ENCODE peak calls at places on chromosomes 6 and 20, in eight cellular contexts. B, Q, O, M, E, N, X and Z are unnamed samples.

GRCh38 chr20:24969203-24970029 is 20.3 kb downstream of the CST7 start:
- DNase-seq in B (no peak), Q (no peak), O (peak), M (no peak), E (no peak), N (no peak), X (no peak), Z (peak)

GRCh38 chr20:50996901-50997830 is 25.7 kb downstream of the KCNG1 start:
- DNase-seq in B (no peak), Q (no peak), O (no peak), M (no peak), E (no peak), N (no peak), X (no peak), Z (no peak)

GRCh38 chr6:133241901-133242760 is 974 bp downstream of the EYA4 start:
- DNase-seq in B (no peak), Q (peak), O (peak), M (peak), E (no peak), N (no peak), X (no peak), Z (no peak)

GRCh38 chr20:42895062-42895461 is 294.6 kb downstream of the PTPRT start:
- DNase-seq in B (no peak), Q (no peak), O (no peak), M (no peak), E (no peak), N (no peak), X (no peak), Z (no peak)

GRCh38 chr6:121932071-121933009 is 467.1 kb upstream of the HSF2 start:
- DNase-seq in B (no peak), Q (peak), O (no peak), M (peak), E (peak), N (no peak), X (no peak), Z (no peak)

GRCh38 chr20:23092409-23092756 is 6.3 kb upstream of the CD93 start:
- DNase-seq in B (no peak), Q (no peak), O (no peak), M (no peak), E (no peak), N (no peak), X (no peak), Z (no peak)

GRCh38 chr6:93418448-93419303 is 683 bp downstream of the EPHA7 start:
- DNase-seq in B (no peak), Q (peak), O (peak), M (peak), E (no peak), N (peak), X (no peak), Z (peak)

GRCh38 chr6:42834056-42834455 is 45.4 kb upstream of the RPL7L1 start:
- DNase-seq in B (no peak), Q (no peak), O (no peak), M (no peak), E (no peak), N (no peak), X (no peak), Z (no peak)

GRCh38 chr6:55617272-55617671 is 38.3 kb upstream of the HMGCLL1 start:
- DNase-seq in B (no peak), Q (no peak), O (no peak), M (peak), E (no peak), N (peak), X (no peak), Z (no peak)

GRCh38 chr6:100229512-100229911 is 235.2 kb downstream of the SIM1 start:
- DNase-seq in B (no peak), Q (no peak), O (no peak), M (no peak), E (no peak), N (no peak), X (no peak), Z (no peak)

GRCh38 chr6:95686272-95686671 is 108.9 kb downstream of the MANEA start:
- DNase-seq in B (no peak), Q (no peak), O (no peak), M (no peak), E (no peak), N (no peak), X (no peak), Z (no peak)
- H3K4me3 ChIP-seq in B (no peak), Q (no peak), O (no peak), M (no peak), E (no peak), N (no peak), X (no peak), Z (no peak)

GRCh38 chr20:63572788-63573738 is 976 bp downstream of the HELZ2 start:
- DNase-seq in B (no peak), Q (peak), O (peak), M (no peak), E (no peak), N (no peak), X (no peak), Z (no peak)
- H3K27ac ChIP-seq in B (peak), Q (peak), O (peak), M (peak), E (peak), N (peak), X (no peak), Z (peak)

DNA sequence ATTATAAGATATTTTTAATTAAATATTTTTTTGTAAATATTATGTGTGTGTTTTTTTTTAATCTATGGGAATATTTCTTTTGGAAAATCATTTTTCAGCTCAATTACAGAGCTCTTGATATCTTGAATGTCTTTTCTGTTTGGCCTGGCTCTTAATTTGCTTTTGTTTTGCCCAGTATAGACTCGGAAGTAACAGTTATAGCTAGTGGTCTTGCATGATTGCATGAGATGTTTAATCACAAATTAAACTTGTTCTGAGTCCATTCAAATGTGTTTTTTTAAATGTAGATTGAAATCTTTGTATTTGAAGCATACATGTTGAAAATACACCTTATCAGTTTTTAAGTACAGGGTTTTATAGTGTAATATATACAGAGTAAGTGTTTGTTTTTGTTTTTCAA is 2.6 kb downstream of the ID4 start:
- DNase-seq in B (no peak), Q (no peak), O (no peak), M (no peak), E (no peak), N (no peak), X (no peak), Z (no peak)
- H3K4me3 ChIP-seq in B (peak), Q (peak), O (no peak), M (peak), E (no peak), N (no peak), X (no peak), Z (peak)

DNA sequence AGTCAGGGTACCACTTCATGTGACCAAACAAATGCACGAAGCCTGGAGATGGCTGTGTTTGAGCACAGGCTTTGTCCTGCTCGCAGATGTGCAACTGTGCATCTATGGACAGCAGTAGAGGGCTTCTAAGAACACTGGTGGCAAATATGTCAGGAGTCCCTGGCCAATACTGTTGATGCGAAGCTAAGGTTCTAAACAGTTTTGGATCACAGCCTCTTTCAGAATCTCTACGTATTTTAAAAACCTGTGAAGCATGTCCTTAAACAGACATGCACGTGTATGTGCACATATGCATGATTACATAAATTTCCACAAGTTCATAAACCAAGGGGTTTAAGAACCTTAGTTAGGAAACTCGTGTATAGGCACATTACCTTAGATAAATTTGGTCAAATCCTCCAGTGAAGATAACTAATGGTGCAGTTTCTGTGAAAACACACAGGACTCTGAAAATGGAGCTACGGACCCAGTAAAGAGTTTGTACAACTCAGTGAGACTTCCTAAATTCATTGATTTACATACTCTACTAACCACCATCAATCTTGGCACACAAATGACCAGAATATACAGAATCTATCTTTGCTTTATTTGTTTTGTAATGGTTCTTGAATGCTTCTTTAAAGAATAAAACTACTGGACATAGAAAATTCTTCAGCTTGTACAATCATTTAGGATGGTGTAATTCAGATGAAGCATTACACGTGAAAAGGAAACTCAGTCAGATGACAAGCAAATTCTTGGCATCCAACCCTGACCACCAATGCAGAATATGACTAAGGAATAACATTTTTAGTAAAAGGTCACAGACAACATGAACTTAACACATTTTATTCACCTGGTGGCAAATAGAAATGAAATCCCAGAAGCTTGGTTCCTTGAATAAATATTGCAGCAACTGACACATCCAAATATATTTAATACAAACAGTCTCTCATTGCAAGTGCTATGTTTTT is 27.4 kb downstream of the KCNQ5 start:
- DNase-seq in B (no peak), Q (no peak), O (no peak), M (no peak), E (peak), N (no peak), X (no peak), Z (no peak)
- H3K27ac ChIP-seq in B (peak), Q (no peak), O (no peak), M (peak), E (no peak), N (no peak), X (no peak), Z (no peak)

DNA sequence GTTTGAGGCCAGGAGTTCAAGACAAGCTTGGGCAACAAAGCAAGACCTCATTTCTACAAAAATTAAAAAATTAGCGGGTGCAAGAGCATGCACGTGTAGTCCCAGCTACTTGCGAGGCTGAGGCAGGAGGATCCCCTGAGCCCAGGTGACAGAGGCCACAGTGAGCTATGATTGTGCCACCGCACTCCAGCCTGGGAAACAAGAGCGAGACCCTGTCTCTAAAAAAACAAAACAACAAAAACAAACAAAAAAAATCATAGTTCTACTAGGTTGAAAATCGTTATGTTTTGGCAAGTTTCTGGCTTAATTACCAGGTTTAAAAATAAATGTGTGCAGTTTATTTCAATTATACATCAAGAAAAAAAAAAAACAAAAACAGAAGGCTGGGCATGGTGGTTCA is 2.6 kb downstream of the EIF2S2 start:
- DNase-seq in B (no peak), Q (no peak), O (no peak), M (no peak), E (no peak), N (no peak), X (no peak), Z (no peak)
- H3K4me3 ChIP-seq in B (no peak), Q (no peak), O (no peak), M (no peak), E (no peak), N (no peak), X (no peak), Z (no peak)

DNA sequence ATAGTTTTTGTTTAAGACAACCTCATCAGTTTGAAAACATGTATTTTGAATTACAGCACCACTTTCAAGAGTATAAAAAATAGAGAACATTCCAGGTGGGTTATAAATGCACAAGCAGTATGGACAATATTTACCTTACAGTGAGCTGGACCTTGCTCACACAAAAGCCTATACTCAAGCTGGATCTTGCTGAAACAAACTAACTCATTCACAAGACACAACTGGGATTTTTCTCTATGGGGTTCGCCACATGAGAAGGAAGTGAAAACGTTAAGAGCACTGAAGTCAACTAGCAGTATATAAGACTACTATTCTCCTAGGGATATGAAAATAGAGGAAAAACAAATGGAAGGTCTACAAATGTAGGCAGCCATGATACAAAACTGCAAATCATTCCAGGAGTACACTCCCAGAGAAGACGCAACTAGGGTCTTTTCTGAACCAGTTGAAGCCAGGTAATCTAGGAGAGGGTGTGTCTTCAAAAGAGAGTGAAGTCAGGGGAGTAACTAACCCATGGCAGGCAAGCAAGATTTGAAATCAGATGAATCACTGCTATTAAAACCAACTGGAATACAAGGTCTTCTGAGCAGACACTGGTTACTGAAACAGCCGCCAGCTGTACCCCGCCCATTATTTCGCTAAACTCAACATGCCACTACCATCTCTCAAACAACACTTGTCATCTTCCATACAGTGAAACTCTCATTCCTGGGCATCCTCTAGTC is 26.5 kb downstream of the STAU1 start:
- DNase-seq in B (no peak), Q (no peak), O (no peak), M (peak), E (no peak), N (no peak), X (no peak), Z (no peak)
- H3K27ac ChIP-seq in B (no peak), Q (no peak), O (no peak), M (peak), E (no peak), N (peak), X (no peak), Z (no peak)

GRCh38 chr6:32843979-32844838 is at the start of gene PSMB8:
- DNase-seq in B (peak), Q (peak), O (peak), M (peak), E (peak), N (peak), X (peak), Z (peak)

GRCh38 chr6:32845381-32845884 is 1.6 kb upstream of the PSMB8 start:
- DNase-seq in B (no peak), Q (no peak), O (peak), M (no peak), E (no peak), N (no peak), X (peak), Z (no peak)

GRCh38 chr6:32847004-32847403 is 3.2 kb upstream of the PSMB8 start:
- DNase-seq in B (no peak), Q (no peak), O (no peak), M (no peak), E (no peak), N (no peak), X (no peak), Z (no peak)

GRCh38 chr6:32843321-32843978 is 397 bp downstream of the PSMB8 start:
- DNase-seq in B (no peak), Q (no peak), O (peak), M (no peak), E (no peak), N (no peak), X (peak), Z (no peak)

GRCh38 chr6:32844839-32845372 is 1.1 kb upstream of the PSMB8 start:
- DNase-seq in B (no peak), Q (no peak), O (no peak), M (no peak), E (no peak), N (no peak), X (no peak), Z (no peak)
- H3K4me3 ChIP-seq in B (peak), Q (peak), O (peak), M (no peak), E (peak), N (peak), X (peak), Z (peak)

GRCh38 chr20:37841389-37841788 is 61.5 kb upstream of the VSTM2L start:
- DNase-seq in B (no peak), Q (no peak), O (no peak), M (no peak), E (no peak), N (no peak), X (no peak), Z (no peak)
- H3K27ac ChIP-seq in B (no peak), Q (no peak), O (no peak), M (no peak), E (no peak), N (no peak), X (no peak), Z (no peak)